ENCODE peak calls at places on chromosomes 7 and 10, in seven cellular contexts. Z is SK-N-SH; P is hepatocyte; D is colonic mucosa; M is CD8-positive, alpha-beta T cell; N is brain microvascular endothelial cell; R is AG10803. I is an unnamed sample.

GRCh38 chr10:78973901-78974408 is 94.8 kb upstream of the ZMIZ1 start:
- DNase-seq in Z (no peak), P (peak), D (peak), M (peak), N (peak), R (peak), I (peak)

GRCh38 chr7:155145477-155146255 is 75.5 kb downstream of the HTR5A start:
- DNase-seq in Z (no peak), P (no peak), D (no peak), M (no peak), N (no peak), R (no peak), I (no peak)

GRCh38 chr7:139340808-139341057 is 404 bp upstream of the FMC1 start:
- DNase-seq in Z (no peak), P (no peak), D (no peak), M (no peak), N (peak), R (no peak), I (no peak)

GRCh38 chr10:132373241-132373955 is 23.6 kb upstream of the PWWP2B start:
- DNase-seq in Z (no peak), P (no peak), D (no peak), M (no peak), N (no peak), R (no peak), I (peak)

GRCh38 chr10:128128582-128128981 is 2.4 kb upstream of the MKI67 start:
- DNase-seq in Z (no peak), P (no peak), D (no peak), M (no peak), N (no peak), R (no peak), I (no peak)

GRCh38 chr10:96366508-96366907 is 7.7 kb upstream of the OPALIN start:
- DNase-seq in Z (no peak), P (no peak), D (no peak), M (no peak), N (no peak), R (no peak), I (no peak)

GRCh38 chr7:39252916-39253315 is 275.2 kb downstream of the POU6F2 start:
- DNase-seq in Z (no peak), P (no peak), D (no peak), M (no peak), N (peak), R (peak), I (no peak)

GRCh38 chr7:73851410-73852338 is 9.3 kb upstream of the TMEM270 start:
- DNase-seq in Z (no peak), P (peak), D (no peak), M (no peak), N (peak), R (peak), I (no peak)

GRCh38 chr7:33108591-33108930 is 643 bp downstream of the RP9 start:
- DNase-seq in Z (peak), P (peak), D (peak), M (peak), N (no peak), R (peak), I (peak)

GRCh38 chr7:90298145-90299038 is 22.7 kb downstream of the FAM237B start:
- DNase-seq in Z (peak), P (peak), D (no peak), M (no peak), N (peak), R (peak), I (peak)

GRCh38 chr10:83142074-83142563 is 997.2 kb upstream of the GHITM start:
- DNase-seq in Z (no peak), P (no peak), D (no peak), M (no peak), N (no peak), R (peak), I (no peak)
- H3K4me3 ChIP-seq in Z (no peak), P (no peak), D (no peak), M (no peak), N (no peak), R (no peak), I (no peak)

DNA sequence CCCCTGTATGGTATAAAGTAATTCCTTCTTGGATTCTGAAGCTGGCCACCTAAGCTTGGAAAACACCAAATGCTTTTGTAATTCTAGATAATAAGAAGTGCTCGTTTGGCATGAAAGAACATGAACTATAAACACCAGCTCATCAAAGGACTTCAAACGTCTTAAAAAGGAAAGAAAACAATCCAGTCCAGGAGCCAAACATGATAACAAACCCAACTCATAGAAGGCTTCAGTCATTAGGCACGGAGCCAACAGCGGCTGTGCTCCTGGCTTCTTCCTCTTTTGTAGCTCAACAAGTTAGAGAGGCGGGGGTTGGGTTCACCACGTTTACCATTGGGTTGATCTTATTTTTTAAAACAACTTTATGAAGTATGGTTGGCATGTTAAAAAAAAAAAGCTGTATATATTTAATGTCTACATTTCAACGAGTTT is 56.4 kb upstream of the ECHDC3 start:
- DNase-seq in Z (no peak), P (peak), D (peak), M (peak), N (peak), R (peak), I (no peak)
- H3K4me3 ChIP-seq in Z (no peak), P (no peak), D (no peak), M (peak), N (no peak), R (no peak), I (no peak)

GRCh38 chr7:37312608-37313007 is 136.1 kb downstream of the ELMO1 start:
- DNase-seq in Z (no peak), P (no peak), D (no peak), M (no peak), N (no peak), R (no peak), I (no peak)

GRCh38 chr7:37315752-37316711 is 132.6 kb downstream of the ELMO1 start:
- DNase-seq in Z (no peak), P (peak), D (no peak), M (no peak), N (no peak), R (no peak), I (no peak)

GRCh38 chr7:37310322-37311080 is 138.2 kb downstream of the ELMO1 start:
- DNase-seq in Z (no peak), P (no peak), D (no peak), M (no peak), N (no peak), R (no peak), I (no peak)

DNA sequence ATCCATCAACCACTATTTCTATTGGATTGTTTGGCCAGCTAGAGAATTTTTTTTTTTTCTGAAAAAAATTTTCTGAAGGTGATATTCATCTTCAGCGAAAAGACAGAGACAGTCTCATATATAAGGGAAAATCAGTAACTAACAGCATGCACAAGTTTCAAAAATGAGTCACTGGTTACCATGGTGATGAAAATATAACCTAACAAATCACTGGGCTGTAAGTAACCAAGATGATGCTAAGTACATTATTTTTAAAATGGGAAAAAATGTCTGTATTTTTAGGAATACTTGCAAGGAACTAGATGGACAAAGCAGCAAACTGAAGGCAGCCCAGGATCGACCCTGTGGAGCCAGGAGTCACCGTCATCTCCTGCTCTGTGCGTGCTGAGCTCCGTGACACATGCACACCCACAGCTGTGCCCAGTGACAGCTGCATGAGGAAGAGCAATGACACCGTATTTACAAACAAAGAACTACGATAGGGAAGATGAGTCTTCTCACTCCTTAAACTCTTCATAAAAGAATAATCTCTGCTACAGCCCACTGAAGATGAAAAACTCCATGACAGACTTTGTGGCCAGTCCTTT is 137.3 kb downstream of the ELMO1 start:
- DNase-seq in Z (no peak), P (peak), D (no peak), M (no peak), N (no peak), R (no peak), I (no peak)
- H3K4me3 ChIP-seq in Z (no peak), P (no peak), D (no peak), M (no peak), N (no peak), R (no peak), I (no peak)

GRCh38 chr7:64999165-65000004 is 7.1 kb downstream of the ERV3-1 start:
- DNase-seq in Z (no peak), P (peak), D (no peak), M (no peak), N (peak), R (peak), I (no peak)

GRCh38 chr7:65001291-65001814 is 5.1 kb downstream of the ERV3-1 start:
- DNase-seq in Z (no peak), P (no peak), D (no peak), M (no peak), N (no peak), R (no peak), I (no peak)

GRCh38 chr7:65002972-65003585 is 3.4 kb downstream of the ERV3-1 start:
- DNase-seq in Z (no peak), P (no peak), D (no peak), M (no peak), N (no peak), R (no peak), I (no peak)

GRCh38 chr7:65006094-65006992 is at the start of gene ERV3-1:
- DNase-seq in Z (peak), P (peak), D (peak), M (peak), N (peak), R (peak), I (peak)

DNA sequence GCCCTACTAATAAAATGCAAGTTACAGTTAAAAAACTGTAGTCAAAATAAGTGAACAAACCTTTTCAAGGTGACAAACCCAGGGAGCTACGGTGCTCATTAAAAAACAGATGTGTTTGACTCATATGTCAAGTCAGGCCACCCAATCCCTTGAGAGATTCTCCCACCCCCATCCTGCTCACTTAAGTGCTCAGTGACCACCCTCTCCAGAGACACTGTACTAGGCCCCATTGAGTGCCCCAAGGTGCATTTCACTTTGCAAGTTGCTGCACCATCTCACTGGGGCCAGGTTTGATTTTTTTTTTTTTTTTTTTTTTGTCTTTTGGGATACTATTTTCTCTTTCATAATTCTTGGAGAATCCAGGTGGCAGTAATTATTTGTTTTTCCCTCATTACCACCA is 1.9 kb downstream of the ERV3-1 start:
- DNase-seq in Z (no peak), P (no peak), D (no peak), M (no peak), N (no peak), R (no peak), I (no peak)
- H3K4me3 ChIP-seq in Z (peak), P (no peak), D (no peak), M (no peak), N (peak), R (no peak), I (no peak)

DNA sequence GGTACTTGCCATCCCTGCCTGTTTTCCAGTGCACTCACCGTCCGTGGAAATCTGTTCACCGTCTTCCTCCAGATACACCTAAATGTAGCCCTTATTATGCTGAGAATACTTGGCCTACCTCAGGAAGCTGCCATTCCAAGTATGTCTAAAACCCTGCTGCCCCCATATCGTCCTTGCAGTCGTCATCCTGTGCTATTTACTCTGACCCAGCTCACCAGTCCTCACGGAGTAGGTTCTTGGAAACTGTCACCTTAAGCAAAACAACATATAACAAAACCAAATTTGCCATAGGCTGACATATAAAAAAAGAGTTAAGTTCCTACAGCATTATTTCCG is 880 bp upstream of the PIP4K2A start:
- DNase-seq in Z (no peak), P (no peak), D (no peak), M (no peak), N (no peak), R (no peak), I (no peak)
- H3K4me3 ChIP-seq in Z (no peak), P (no peak), D (no peak), M (peak), N (no peak), R (peak), I (no peak)

DNA sequence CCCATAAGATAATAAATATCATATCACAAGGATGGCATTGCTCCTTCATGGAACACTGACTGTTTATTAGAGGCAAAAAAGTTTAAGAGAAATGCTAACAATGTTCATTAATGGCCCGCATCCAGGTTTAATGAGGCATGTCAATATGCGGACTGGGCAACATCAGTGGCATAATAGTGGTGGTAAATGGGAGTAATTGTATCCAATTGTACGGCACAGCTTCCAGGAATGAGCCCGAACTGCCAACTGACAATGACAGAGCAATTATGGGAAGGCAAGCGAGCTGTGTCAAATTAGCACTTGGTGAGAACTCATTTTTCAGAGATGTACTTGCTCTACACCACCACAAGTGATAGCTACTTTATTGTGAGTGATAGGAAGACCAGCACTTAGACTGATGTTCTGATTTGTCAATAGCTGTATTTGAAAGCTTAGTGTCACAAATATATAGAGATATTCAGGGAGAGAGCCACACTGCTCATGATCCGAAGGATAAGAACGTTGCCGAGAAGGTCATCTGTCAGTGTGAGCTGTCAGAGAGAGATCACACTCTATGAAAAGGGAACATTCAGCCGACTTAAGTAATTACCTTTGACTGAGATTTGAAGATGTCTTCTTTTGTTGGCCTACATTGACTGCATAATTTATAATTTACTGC is 322.8 kb downstream of the TFEC start:
- DNase-seq in Z (no peak), P (no peak), D (no peak), M (no peak), N (no peak), R (no peak), I (no peak)
- H3K4me3 ChIP-seq in Z (no peak), P (no peak), D (no peak), M (no peak), N (no peak), R (no peak), I (no peak)

DNA sequence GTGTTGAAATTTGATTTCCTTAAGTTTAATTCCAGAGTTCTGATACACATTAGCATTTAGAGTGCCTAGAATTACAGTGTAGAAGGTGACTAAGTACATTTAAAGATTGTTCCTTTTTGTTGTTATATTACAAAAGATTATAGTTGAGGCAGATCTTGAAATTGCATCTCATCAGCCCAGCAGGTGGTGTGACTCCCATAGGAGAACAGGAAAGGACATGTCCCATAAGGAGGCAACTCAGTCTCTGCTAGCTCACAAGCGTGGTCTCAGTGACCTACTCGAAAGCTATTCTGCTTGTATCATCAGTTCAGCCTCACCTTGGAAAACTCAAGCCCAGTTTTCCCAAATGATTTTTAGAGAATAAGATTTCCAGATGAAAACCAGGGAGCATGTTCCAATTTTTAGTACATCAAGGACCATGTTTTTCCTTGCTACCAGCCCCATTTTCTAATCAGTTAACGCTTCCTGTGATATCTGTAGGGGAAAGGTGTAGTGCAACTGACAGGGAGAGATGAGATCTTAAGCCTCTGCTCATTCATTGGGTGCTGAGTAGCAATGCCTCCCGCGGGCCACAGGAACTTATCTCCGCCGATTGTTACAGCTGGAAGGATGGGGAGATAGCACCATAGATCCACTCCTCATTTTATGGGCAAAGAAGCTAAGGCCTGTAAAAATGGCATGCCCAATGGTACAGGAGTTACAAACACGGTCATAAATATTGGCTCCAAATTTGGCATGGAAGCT is 1.1 kb upstream of the GNAI1 start:
- DNase-seq in Z (no peak), P (peak), D (no peak), M (no peak), N (no peak), R (peak), I (no peak)
- H3K4me3 ChIP-seq in Z (no peak), P (peak), D (peak), M (no peak), N (no peak), R (no peak), I (peak)

GRCh38 chr7:64672414-64672813 is 6.5 kb downstream of the ZNF107 start:
- DNase-seq in Z (no peak), P (no peak), D (no peak), M (no peak), N (no peak), R (no peak), I (no peak)

GRCh38 chr7:64665980-64666674 is at the start of gene ZNF107:
- DNase-seq in Z (peak), P (peak), D (peak), M (peak), N (peak), R (peak), I (peak)

DNA sequence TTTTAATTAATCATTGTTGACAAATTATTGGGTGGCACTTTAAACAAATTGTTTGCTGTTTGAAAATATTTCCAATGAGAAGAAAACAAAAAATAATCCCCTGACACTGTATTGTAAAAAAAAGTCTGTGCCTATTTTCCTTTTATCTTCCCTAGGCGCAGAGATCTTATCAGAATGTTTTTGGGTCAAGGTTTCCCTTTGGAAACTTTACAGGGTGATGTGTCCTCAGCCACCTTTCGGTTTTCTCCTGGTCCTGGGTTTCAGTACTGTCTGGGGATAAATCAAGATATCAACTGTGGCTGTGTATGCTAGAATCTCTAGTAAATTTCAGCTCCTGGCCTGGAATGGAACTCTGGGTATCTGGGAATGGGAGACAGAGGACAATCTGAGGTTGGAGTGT is 1.4 kb downstream of the ZNF107 start:
- DNase-seq in Z (no peak), P (no peak), D (no peak), M (no peak), N (no peak), R (no peak), I (no peak)
- H3K4me3 ChIP-seq in Z (peak), P (no peak), D (no peak), M (peak), N (no peak), R (peak), I (no peak)

GRCh38 chr10:8174762-8175161 is 120.3 kb downstream of the GATA3 start:
- DNase-seq in Z (no peak), P (no peak), D (no peak), M (no peak), N (no peak), R (no peak), I (peak)

GRCh38 chr10:8173243-8173865 is 118.9 kb downstream of the GATA3 start:
- DNase-seq in Z (peak), P (no peak), D (no peak), M (no peak), N (no peak), R (no peak), I (no peak)

GRCh38 chr10:8171008-8171407 is 116.5 kb downstream of the GATA3 start:
- DNase-seq in Z (no peak), P (no peak), D (no peak), M (no peak), N (no peak), R (no peak), I (no peak)

GRCh38 chr10:8172604-8173003 is 118.1 kb downstream of the GATA3 start:
- DNase-seq in Z (no peak), P (no peak), D (no peak), M (no peak), N (no peak), R (no peak), I (no peak)

GRCh38 chr10:8173866-8174243 is 119.4 kb downstream of the GATA3 start:
- DNase-seq in Z (no peak), P (no peak), D (no peak), M (no peak), N (no peak), R (no peak), I (no peak)
- H3K4me3 ChIP-seq in Z (no peak), P (no peak), D (no peak), M (no peak), N (no peak), R (no peak), I (no peak)

I was measured in H7.